ENCODE peak calls at places on chromosomes 3 and 15, in four cellular contexts. J, A, U and K are unnamed samples.

GRCh38 chr15:32825219-32825618 is 107.4 kb downstream of the GREM1 start:
- DNase-seq in J (no peak), A (no peak), U (no peak), K (no peak)

GRCh38 chr15:37219211-37219701 is 118.9 kb upstream of the MEIS2 start:
- DNase-seq in J (no peak), A (no peak), U (no peak), K (no peak)

GRCh38 chr3:76400141-76400540 is 614.8 kb upstream of the ZNF717 start:
- DNase-seq in J (peak; percentile 26), A (no peak), U (no peak), K (no peak)

GRCh38 chr15:42846647-42847046 is 73.9 kb downstream of the TTBK2 start:
- DNase-seq in J (no peak), A (no peak), U (no peak), K (no peak)

GRCh38 chr15:46786886-46787285 is 930.4 kb upstream of the SEMA6D start:
- DNase-seq in J (peak; percentile 13), A (no peak), U (peak; percentile 2), K (no peak)

GRCh38 chr3:111616417-111617105 is 21.4 kb upstream of the ZBED2 start:
- DNase-seq in J (peak; percentile 75), A (peak; percentile 14), U (no peak), K (no peak)

GRCh38 chr15:40927497-40928346 is 1.4 kb upstream of the DLL4 start:
- DNase-seq in J (no peak), A (peak; percentile 62), U (peak; percentile 18), K (no peak)

GRCh38 chr3:43773273-43774104 is 82.8 kb downstream of the ABHD5 start:
- DNase-seq in J (no peak), A (no peak), U (no peak), K (no peak)

GRCh38 chr15:34065941-34066340 is 26.9 kb upstream of the AVEN start:
- DNase-seq in J (no peak), A (no peak), U (no peak), K (peak; percentile 81)

GRCh38 chr3:115927210-115927609 is 303.9 kb downstream of the GAP43 start:
- DNase-seq in J (no peak), A (no peak), U (no peak), K (no peak)

GRCh38 chr3:40847571-40847992 is 322.8 kb downstream of the ZNF621 start:
- DNase-seq in J (peak; percentile 82), A (no peak), U (no peak), K (peak; percentile 15)

GRCh38 chr15:80777137-80777536 is 2.0 kb upstream of the CEMIP start:
- DNase-seq in J (peak; percentile 27), A (peak; percentile 66), U (no peak), K (peak; percentile 88)

GRCh38 chr15:68265086-68265485 is 12.5 kb upstream of the FEM1B start:
- DNase-seq in J (no peak), A (no peak), U (no peak), K (no peak)

GRCh38 chr3:134374791-134375541 is 719 bp upstream of the AMOTL2 start:
- DNase-seq in J (peak; percentile 87), A (peak; percentile 76), U (peak; percentile 26), K (peak; percentile 65)

GRCh38 chr3:187236963-187237362 is 39.7 kb downstream of the RTP1 start:
- DNase-seq in J (no peak), A (no peak), U (no peak), K (no peak)

GRCh38 chr3:141266797-141267555 is 35.4 kb downstream of the PXYLP1 start:
- DNase-seq in J (no peak), A (no peak), U (no peak), K (no peak)

GRCh38 chr3:166011771-166012170 is 174.5 kb upstream of the BCHE start:
- DNase-seq in J (no peak), A (no peak), U (no peak), K (no peak)

GRCh38 chr3:87895983-87896382 is 162.8 kb downstream of the CGGBP1 start:
- DNase-seq in J (no peak), A (no peak), U (no peak), K (no peak)

GRCh38 chr15:58748040-58748786 is 1.3 kb downstream of the ADAM10 start:
- DNase-seq in J (no peak), A (peak; percentile 23), U (no peak), K (no peak)

GRCh38 chr3:35216501-35217266 is 422.6 kb upstream of the ARPP21 start:
- DNase-seq in J (no peak), A (no peak), U (no peak), K (no peak)

GRCh38 chr3:126127452-126127851 is 43.5 kb upstream of the SLC41A3 start:
- DNase-seq in J (no peak), A (peak; percentile 3), U (no peak), K (no peak)

GRCh38 chr3:56942523-56942922 is 117.9 kb upstream of the SPATA12 start:
- DNase-seq in J (no peak), A (no peak), U (no peak), K (no peak)

GRCh38 chr3:9302425-9303181 is 53.2 kb upstream of the SRGAP3 start:
- DNase-seq in J (peak; percentile 74), A (peak; percentile 84), U (peak; percentile 76), K (peak; percentile 80)

GRCh38 chr3:132090921-132091320 is 56.1 kb upstream of the CPNE4 start:
- DNase-seq in J (peak; percentile 73), A (no peak), U (no peak), K (no peak)

GRCh38 chr3:160852856-160853255 is 96.8 kb downstream of the PPM1L start:
- DNase-seq in J (peak; percentile 48), A (no peak), U (no peak), K (no peak)

GRCh38 chr3:131110087-131110486 is 83.4 kb downstream of the NEK11 start:
- DNase-seq in J (peak; percentile 73), A (no peak), U (no peak), K (no peak)

GRCh38 chr3:189123595-189124387 is 48.0 kb upstream of the TPRG1 start:
- DNase-seq in J (no peak), A (no peak), U (no peak), K (peak; percentile 65)

GRCh38 chr3:183252973-183253363 is at the start of gene B3GNT5:
- DNase-seq in J (peak; percentile 34), A (peak; percentile 91), U (peak; percentile 54), K (peak; percentile 91)

GRCh38 chr3:46089237-46090011 is 62.1 kb upstream of the XCR1 start:
- DNase-seq in J (peak; percentile 97), A (peak; percentile 42), U (no peak), K (no peak)

GRCh38 chr15:61084944-61085367 is 144.1 kb downstream of the RORA start:
- DNase-seq in J (no peak), A (no peak), U (no peak), K (no peak)

GRCh38 chr3:46503194-46503924 is 5.6 kb downstream of the RTP3 start:
- DNase-seq in J (no peak), A (no peak), U (no peak), K (no peak)

GRCh38 chr3:167102071-167102470 is 278.0 kb downstream of the ZBBX start:
- DNase-seq in J (no peak), A (no peak), U (no peak), K (no peak)

GRCh38 chr3:194276768-194277546 is 74.2 kb downstream of the CPN2 start:
- DNase-seq in J (no peak), A (no peak), U (no peak), K (peak; percentile 60)

GRCh38 chr15:52994290-52994689 is 204.2 kb upstream of the ONECUT1 start:
- DNase-seq in J (no peak), A (no peak), U (no peak), K (no peak)

GRCh38 chr3:31906182-31906581 is 74.9 kb downstream of the OSBPL10 start:
- DNase-seq in J (no peak), A (no peak), U (no peak), K (no peak)

GRCh38 chr3:72990701-72991395 is 5.8 kb upstream of the PPP4R2 start:
- DNase-seq in J (no peak), A (no peak), U (no peak), K (no peak)

GRCh38 chr3:138812806-138813205 is 21.9 kb downstream of the PIK3CB start:
- DNase-seq in J (no peak), A (no peak), U (no peak), K (no peak)

GRCh38 chr3:46463120-46463867 is 1.4 kb downstream of the LTF start:
- DNase-seq in J (no peak), A (no peak), U (no peak), K (no peak)